ENCODE peak calls at places on chromosomes 13 and 19, in four cellular contexts. V is left lung, Z is fibroblast of villous mesenchyme, E is cardiac muscle cell. L is an unnamed sample.

GRCh38 chr13:34816543-34816942 is 125.5 kb upstream of the NBEA start:
- DNase-seq in E (peak), Z (peak), V (no peak), L (no peak)

GRCh38 chr13:24287748-24288287 is 21.6 kb upstream of the C1QTNF9 start:
- DNase-seq in E (no peak), V (no peak), Z (no peak), L (no peak)

GRCh38 chr19:12786149-12786870 is 5.0 kb upstream of the JUNB start:
- DNase-seq in Z (no peak), E (no peak), V (peak), L (peak)

GRCh38 chr13:73190477-73190876 is 131.7 kb downstream of the KLF5 start:
- DNase-seq in Z (no peak), V (no peak), E (no peak), L (no peak)

GRCh38 chr13:104586010-104586746 is 1520.0 kb upstream of the SLC10A2 start:
- DNase-seq in E (peak), Z (peak), V (no peak), L (no peak)

GRCh38 chr19:48578891-48579290 is 26.9 kb downstream of the SULT2B1 start:
- DNase-seq in V (no peak), E (no peak), Z (no peak), L (no peak)

GRCh38 chr13:99903140-99903539 is 68.4 kb downstream of the ZIC5 start:
- DNase-seq in Z (no peak), V (no peak), E (no peak), L (no peak)

GRCh38 chr19:12703056-12703455 is 6.6 kb upstream of the FBXW9 start:
- DNase-seq in V (no peak), E (peak), Z (peak), L (no peak)

GRCh38 chr19:17061205-17061604 is 14.0 kb downstream of the HAUS8 start:
- DNase-seq in Z (no peak), E (no peak), V (no peak), L (no peak)

GRCh38 chr13:98033277-98034247 is 80.1 kb downstream of the IPO5 start:
- DNase-seq in Z (peak), V (no peak), E (peak), L (no peak)

GRCh38 chr13:40205771-40206240 is 460.6 kb downstream of the FOXO1 start:
- DNase-seq in E (no peak), Z (no peak), V (no peak), L (no peak)

GRCh38 chr13:67080351-67080750 is 149.8 kb downstream of the PCDH9 start:
- DNase-seq in Z (no peak), V (no peak), E (no peak), L (no peak)